ENCODE peak calls at places on chromosomes 6 and 20, in seven cellular contexts. B is heart left ventricle; N is SK-N-SH; E is CD4-positive, CD25-positive, alpha-beta regulatory T cell; V is CD8-positive, alpha-beta T cell; W is IMR-90; T is heart right ventricle. R is an unnamed sample. For H3K4me1 and H3K9me3, the result is how much of the 10 kb centered on the place peaks cover.

GRCh38 chr6:48085131-48085741 is 25.8 kb downstream of the PTCHD4 start:
- DNase-seq in B (no peak), N (no peak), E (no peak), V (no peak), W (no peak), T (no peak), R (no peak)

GRCh38 chr6:164396071-164397047 is 913.0 kb downstream of the C6orf118 start:
- DNase-seq in B (no peak), N (no peak), E (peak), V (no peak), W (no peak), T (no peak), R (no peak)

GRCh38 chr6:81054011-81054410 is 698.5 kb downstream of the TENT5A start:
- DNase-seq in B (no peak), N (no peak), E (no peak), V (no peak), W (no peak), T (no peak), R (no peak)

GRCh38 chr6:129033173-129033572 is 150.2 kb downstream of the LAMA2 start:
- DNase-seq in B (no peak), N (no peak), E (no peak), V (no peak), W (no peak), T (no peak), R (no peak)

GRCh38 chr6:99521557-99522286 is 6.5 kb upstream of the USP45 start:
- DNase-seq in B (no peak), N (no peak), E (no peak), V (no peak), W (peak), T (peak), R (no peak)

GRCh38 chr6:109458774-109459531 is 3.4 kb upstream of the MICAL1 start:
- DNase-seq in B (no peak), N (no peak), E (peak), V (peak), W (no peak), T (no peak), R (no peak)

GRCh38 chr6:98539669-98540207 is 294.6 kb upstream of the POU3F2 start:
- DNase-seq in B (no peak), N (no peak), E (no peak), V (no peak), W (no peak), T (no peak), R (no peak)

GRCh38 chr6:43221774-43222101 is 7.5 kb downstream of the DNPH1 start:
- DNase-seq in B (no peak), N (no peak), E (no peak), V (no peak), W (no peak), T (no peak), R (no peak)

GRCh38 chr6:29926795-29927427 is 15.4 kb upstream of the HLA-A start:
- DNase-seq in B (peak), N (no peak), E (peak), V (peak), W (peak), T (peak), R (peak)

GRCh38 chr6:139939189-139939979 is 564.9 kb upstream of the CITED2 start:
- DNase-seq in B (no peak), N (no peak), E (no peak), V (no peak), W (no peak), T (no peak), R (no peak)

GRCh38 chr6:127328043-127328442 is 15.4 kb downstream of the ECHDC1 start:
- DNase-seq in B (no peak), N (no peak), E (no peak), V (no peak), W (peak), T (no peak), R (no peak)

GRCh38 chr6:28565823-28566526 is 40.3 kb downstream of the GPX5 start:
- DNase-seq in B (no peak), N (no peak), E (no peak), V (no peak), W (no peak), T (no peak), R (no peak)

GRCh38 chr6:15386110-15386755 is 140.4 kb downstream of the JARID2 start:
- DNase-seq in B (no peak), N (no peak), E (no peak), V (no peak), W (no peak), T (no peak), R (no peak)

GRCh38 chr6:157954150-157955117 is 27.2 kb upstream of the SYNJ2 start:
- DNase-seq in B (no peak), N (no peak), E (no peak), V (no peak), W (peak), T (no peak), R (peak)

GRCh38 chr20:32396656-32397160 is 38.6 kb downstream of the ASXL1 start:
- DNase-seq in B (no peak), N (no peak), E (no peak), V (no peak), W (peak), T (no peak), R (no peak)

GRCh38 chr6:6721606-6722005 is 133.1 kb downstream of the LY86 start:
- DNase-seq in B (no peak), N (no peak), E (no peak), V (no peak), W (no peak), T (no peak), R (peak)

GRCh38 chr20:63123326-63123725 is 92.6 kb downstream of the YTHDF1 start:
- DNase-seq in B (peak), N (no peak), E (no peak), V (peak), W (no peak), T (peak), R (no peak)

GRCh38 chr20:10883166-10883565 is 209.4 kb upstream of the JAG1 start:
- DNase-seq in B (no peak), N (no peak), E (no peak), V (no peak), W (no peak), T (no peak), R (no peak)

GRCh38 chr20:51095755-51096509 is 73.0 kb upstream of the KCNG1 start:
- DNase-seq in B (no peak), N (no peak), E (no peak), V (no peak), W (no peak), T (no peak), R (no peak)

GRCh38 chr6:22821664-22822320 is 252.4 kb downstream of the HDGFL1 start:
- DNase-seq in B (no peak), N (no peak), E (no peak), V (no peak), W (peak), T (no peak), R (no peak)

GRCh38 chr6:150185697-150186096 is 42.9 kb downstream of the PPP1R14C start:
- DNase-seq in B (no peak), N (no peak), E (no peak), V (no peak), W (no peak), T (no peak), R (peak)

GRCh38 chr6:37236921-37237320 is 20.7 kb upstream of the TBC1D22B start:
- DNase-seq in B (no peak), N (no peak), E (no peak), V (no peak), W (peak), T (no peak), R (no peak)

GRCh38 chr6:890995-891394 is 198.1 kb upstream of the EXOC2 start:
- DNase-seq in B (no peak), N (no peak), E (no peak), V (no peak), W (no peak), T (no peak), R (no peak)

GRCh38 chr6:137723273-137724017 is 143.6 kb upstream of the TNFAIP3 start:
- DNase-seq in B (no peak), N (no peak), E (no peak), V (no peak), W (no peak), T (no peak), R (no peak)

GRCh38 chr6:52620906-52621190 is 44.0 kb upstream of the TRAM2 start:
- DNase-seq in B (no peak), N (no peak), E (no peak), V (no peak), W (no peak), T (no peak), R (no peak)

GRCh38 chr6:90177544-90178293 is 118.9 kb downstream of the BACH2 start:
- DNase-seq in B (no peak), N (no peak), E (peak), V (no peak), W (no peak), T (no peak), R (no peak)

GRCh38 chr20:19771031-19771430 is 13.0 kb downstream of the RIN2 start:
- DNase-seq in B (no peak), N (no peak), E (no peak), V (no peak), W (no peak), T (no peak), R (no peak)

GRCh38 chr6:139557547-139557946 is 183.1 kb upstream of the CITED2 start:
- DNase-seq in B (no peak), N (no peak), E (no peak), V (no peak), W (no peak), T (no peak), R (no peak)

GRCh38 chr20:9179867-9180266 is 111.0 kb downstream of the PLCB4 start:
- DNase-seq in B (no peak), N (no peak), E (no peak), V (no peak), W (peak), T (no peak), R (no peak)

GRCh38 chr6:125138083-125138482 is 15.5 kb upstream of the TPD52L1 start:
- DNase-seq in B (no peak), N (no peak), E (no peak), V (no peak), W (no peak), T (no peak), R (no peak)
- H3K4me1 ChIP-seq in B (under half), N (under half), E (under half), V (under half), W (under half), T (under half), R (under half)

GRCh38 chr6:56155634-56156141 is 91.7 kb downstream of the COL21A1 start:
- DNase-seq in B (no peak), N (no peak), E (no peak), V (no peak), W (no peak), T (no peak), R (no peak)
- H3K4me3 ChIP-seq in B (no peak), N (no peak), E (no peak), V (no peak), W (no peak), T (no peak), R (no peak)

DNA sequence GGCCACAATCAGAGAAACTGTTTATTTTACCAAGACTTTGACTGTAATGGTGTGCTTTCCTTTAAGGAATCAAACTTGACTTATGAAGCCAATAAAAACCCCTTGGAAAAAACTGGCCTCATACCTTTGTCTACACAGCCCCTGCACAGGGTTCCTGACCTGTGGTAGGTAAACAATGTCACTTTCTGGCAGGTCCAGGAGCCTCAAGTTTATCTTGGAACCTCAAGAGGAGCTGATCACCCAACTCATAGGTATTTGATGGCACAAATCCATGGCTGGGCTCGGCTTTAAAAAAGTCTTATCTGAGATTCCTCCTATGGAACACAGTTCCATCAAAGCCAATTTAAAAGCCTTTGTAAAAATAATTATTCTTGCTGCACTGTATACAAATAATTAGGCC is 61.0 kb downstream of the AGPAT4 start:
- DNase-seq in B (no peak), N (no peak), E (no peak), V (no peak), W (no peak), T (no peak), R (no peak)
- H3K9me3 ChIP-seq in B (under half), N (under half), E (under half), V (under half), W (under half), T (under half), R (under half)

DNA sequence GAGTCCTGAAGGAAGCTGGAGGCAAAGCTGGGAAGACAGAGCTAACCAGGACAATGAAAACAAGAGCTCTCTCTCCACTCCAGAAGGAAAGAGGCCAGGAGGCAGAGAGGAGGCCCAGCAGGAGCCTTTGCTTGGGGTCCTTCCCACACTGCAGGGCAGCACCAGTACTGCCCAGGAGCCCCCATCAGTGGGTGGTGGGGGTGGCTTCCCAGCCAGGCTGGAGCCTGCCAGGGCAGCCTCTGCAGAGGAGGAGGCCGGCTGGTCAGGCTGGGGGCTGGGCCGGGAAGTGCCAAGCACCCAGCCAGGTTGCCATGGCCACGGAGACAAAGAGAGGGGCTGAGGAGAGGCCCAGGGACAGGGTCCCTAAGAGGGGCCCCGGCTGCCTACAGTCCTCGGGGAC is 33.4 kb downstream of the PREX1 start:
- DNase-seq in B (no peak), N (peak), E (no peak), V (no peak), W (no peak), T (no peak), R (no peak)
- H3K4me1 ChIP-seq in B (half or more), N (under half), E (half or more), V (half or more), W (under half), T (under half), R (under half)

GRCh38 chr20:23082846-23083552 is 3.1 kb downstream of the CD93 start:
- DNase-seq in B (no peak), N (no peak), E (peak), V (no peak), W (no peak), T (peak), R (no peak)
- H3K4me3 ChIP-seq in B (peak), N (no peak), E (peak), V (no peak), W (no peak), T (peak), R (no peak)